ENCODE peak calls at places on chromosomes 4 and X, in six cellular contexts. One of them, this sample, is unnamed.

GRCh38 chr4:55793479-55793878 is 26.1 kb upstream of the EXOC1L start:
- DNase-seq in kidney glomerular epithelial cell: no peak
- DNase-seq in EH: no peak
- DNase-seq in epithelial cell of esophagus: no peak
- DNase-seq in T-helper 9 cell: no peak
- DNase-seq in T-helper 1 cell: no peak
- DNase-seq in this sample: no peak

GRCh38 chrX:9489234-9489633 is 24.4 kb downstream of the TBL1X start:
- DNase-seq in kidney glomerular epithelial cell: no peak
- DNase-seq in EH: no peak
- DNase-seq in epithelial cell of esophagus: no peak
- DNase-seq in T-helper 9 cell: no peak
- DNase-seq in T-helper 1 cell: no peak
- DNase-seq in this sample: no peak

GRCh38 chr4:10667651-10668341 is 16.8 kb downstream of the CLNK start:
- DNase-seq in kidney glomerular epithelial cell: no peak
- DNase-seq in EH: no peak
- DNase-seq in epithelial cell of esophagus: peak; percentile 39
- DNase-seq in T-helper 9 cell: no peak
- DNase-seq in T-helper 1 cell: no peak
- DNase-seq in this sample: no peak

GRCh38 chrX:3963980-3964379 is 250.5 kb upstream of the PRKX start:
- DNase-seq in kidney glomerular epithelial cell: no peak
- DNase-seq in EH: no peak
- DNase-seq in epithelial cell of esophagus: no peak
- DNase-seq in T-helper 9 cell: no peak
- DNase-seq in T-helper 1 cell: no peak
- DNase-seq in this sample: no peak

GRCh38 chrX:7107968-7108480 is 39.5 kb upstream of the STS start:
- DNase-seq in kidney glomerular epithelial cell: no peak
- DNase-seq in EH: no peak
- DNase-seq in epithelial cell of esophagus: no peak
- DNase-seq in T-helper 9 cell: no peak
- DNase-seq in T-helper 1 cell: no peak
- DNase-seq in this sample: no peak

GRCh38 chr4:106541253-106541652 is 172.7 kb upstream of the GIMD1 start:
- DNase-seq in kidney glomerular epithelial cell: peak; percentile 63
- DNase-seq in EH: peak; percentile 74
- DNase-seq in epithelial cell of esophagus: peak; percentile 51
- DNase-seq in T-helper 9 cell: no peak
- DNase-seq in T-helper 1 cell: no peak
- DNase-seq in this sample: no peak

GRCh38 chr4:8148159-8148558 is 10.5 kb downstream of the ABLIM2 start:
- DNase-seq in kidney glomerular epithelial cell: no peak
- DNase-seq in EH: no peak
- DNase-seq in epithelial cell of esophagus: no peak
- DNase-seq in T-helper 9 cell: no peak
- DNase-seq in T-helper 1 cell: no peak
- DNase-seq in this sample: no peak

GRCh38 chrX:103362504-103362903 is 6.2 kb downstream of the TCEAL9 start:
- DNase-seq in kidney glomerular epithelial cell: no peak
- DNase-seq in EH: peak; percentile 72
- DNase-seq in epithelial cell of esophagus: peak; percentile 20
- DNase-seq in T-helper 9 cell: no peak
- DNase-seq in T-helper 1 cell: no peak
- DNase-seq in this sample: no peak

GRCh38 chr4:73573794-73574528 is 46.3 kb downstream of the RASSF6 start:
- DNase-seq in kidney glomerular epithelial cell: peak; percentile 46
- DNase-seq in EH: peak; percentile 64
- DNase-seq in epithelial cell of esophagus: peak; percentile 83
- DNase-seq in T-helper 9 cell: no peak
- DNase-seq in T-helper 1 cell: no peak
- DNase-seq in this sample: no peak

GRCh38 chr4:77158487-77158861 is 1.5 kb downstream of the CCNG2 start:
- DNase-seq in kidney glomerular epithelial cell: no peak
- DNase-seq in EH: peak; percentile 50
- DNase-seq in epithelial cell of esophagus: peak; percentile 29
- DNase-seq in T-helper 9 cell: no peak
- DNase-seq in T-helper 1 cell: no peak
- DNase-seq in this sample: no peak

GRCh38 chr4:152956650-152957436 is 20.7 kb downstream of the FHDC1 start:
- DNase-seq in kidney glomerular epithelial cell: peak; percentile 78
- DNase-seq in EH: peak; percentile 82
- DNase-seq in epithelial cell of esophagus: peak; percentile 22
- DNase-seq in T-helper 9 cell: no peak
- DNase-seq in T-helper 1 cell: no peak
- DNase-seq in this sample: no peak

GRCh38 chr4:76780781-76781697 is 116.9 kb downstream of the SOWAHB start:
- DNase-seq in kidney glomerular epithelial cell: no peak
- DNase-seq in EH: peak; percentile 56
- DNase-seq in epithelial cell of esophagus: no peak
- DNase-seq in T-helper 9 cell: no peak
- DNase-seq in T-helper 1 cell: no peak
- DNase-seq in this sample: no peak

GRCh38 chr4:144646523-144647094 is 653 bp downstream of the HHIP start:
- DNase-seq in kidney glomerular epithelial cell: no peak
- DNase-seq in EH: peak; percentile 22
- DNase-seq in epithelial cell of esophagus: no peak
- DNase-seq in T-helper 9 cell: no peak
- DNase-seq in T-helper 1 cell: no peak
- DNase-seq in this sample: no peak

GRCh38 chr4:113760094-113760851 is 1.3 kb downstream of the CAMK2D start:
- DNase-seq in kidney glomerular epithelial cell: peak; percentile 53
- DNase-seq in EH: peak; percentile 68
- DNase-seq in epithelial cell of esophagus: peak; percentile 56
- DNase-seq in T-helper 9 cell: peak; percentile 20
- DNase-seq in T-helper 1 cell: no peak
- DNase-seq in this sample: peak; percentile 17

GRCh38 chr4:26787461-26788340 is 72.9 kb upstream of the STIM2 start:
- DNase-seq in kidney glomerular epithelial cell: peak; percentile 35
- DNase-seq in EH: peak; percentile 37
- DNase-seq in epithelial cell of esophagus: peak; percentile 92
- DNase-seq in T-helper 9 cell: peak; percentile 12
- DNase-seq in T-helper 1 cell: no peak
- DNase-seq in this sample: no peak

GRCh38 chrX:136310411-136310810 is 9.6 kb downstream of the ADGRG4 start:
- DNase-seq in kidney glomerular epithelial cell: no peak
- DNase-seq in EH: peak; percentile 66
- DNase-seq in epithelial cell of esophagus: peak; percentile 49
- DNase-seq in T-helper 9 cell: no peak
- DNase-seq in T-helper 1 cell: no peak
- DNase-seq in this sample: no peak

GRCh38 chrX:27976284-27976683 is 5.0 kb downstream of the DCAF8L1 start:
- DNase-seq in kidney glomerular epithelial cell: no peak
- DNase-seq in EH: no peak
- DNase-seq in epithelial cell of esophagus: no peak
- DNase-seq in T-helper 9 cell: no peak
- DNase-seq in T-helper 1 cell: no peak
- DNase-seq in this sample: no peak

GRCh38 chrX:50973199-50973598 is 62.7 kb downstream of the BMP15 start:
- DNase-seq in kidney glomerular epithelial cell: no peak
- DNase-seq in EH: no peak
- DNase-seq in epithelial cell of esophagus: no peak
- DNase-seq in T-helper 9 cell: no peak
- DNase-seq in T-helper 1 cell: no peak
- DNase-seq in this sample: no peak

GRCh38 chrX:32041181-32041580 is 969.3 kb upstream of the FTHL17 start:
- DNase-seq in kidney glomerular epithelial cell: no peak
- DNase-seq in EH: no peak
- DNase-seq in epithelial cell of esophagus: no peak
- DNase-seq in T-helper 9 cell: no peak
- DNase-seq in T-helper 1 cell: no peak
- DNase-seq in this sample: no peak

GRCh38 chrX:15674514-15674898 is 9.9 kb upstream of the CLTRN start:
- DNase-seq in kidney glomerular epithelial cell: peak; percentile 77
- DNase-seq in EH: peak; percentile 94
- DNase-seq in epithelial cell of esophagus: peak; percentile 90
- DNase-seq in T-helper 9 cell: peak; percentile 79
- DNase-seq in T-helper 1 cell: peak; percentile 74
- DNase-seq in this sample: peak; percentile 65

GRCh38 chr4:122617597-122618593 is 3.0 kb downstream of the IL21 start:
- DNase-seq in kidney glomerular epithelial cell: no peak
- DNase-seq in EH: peak; percentile 6
- DNase-seq in epithelial cell of esophagus: no peak
- DNase-seq in T-helper 9 cell: no peak
- DNase-seq in T-helper 1 cell: no peak
- DNase-seq in this sample: no peak

GRCh38 chr4:53916431-53916889 is 147.9 kb downstream of the CHIC2 start:
- DNase-seq in kidney glomerular epithelial cell: no peak
- DNase-seq in EH: peak; percentile 72
- DNase-seq in epithelial cell of esophagus: peak; percentile 94
- DNase-seq in T-helper 9 cell: no peak
- DNase-seq in T-helper 1 cell: no peak
- DNase-seq in this sample: no peak

GRCh38 chr4:166065324-166065723 is 192.3 kb downstream of the TLL1 start:
- DNase-seq in kidney glomerular epithelial cell: no peak
- DNase-seq in EH: no peak
- DNase-seq in epithelial cell of esophagus: peak; percentile 69
- DNase-seq in T-helper 9 cell: no peak
- DNase-seq in T-helper 1 cell: no peak
- DNase-seq in this sample: no peak

GRCh38 chr4:16579866-16580265 is 318.6 kb downstream of the LDB2 start:
- DNase-seq in kidney glomerular epithelial cell: peak; percentile 28
- DNase-seq in EH: peak; percentile 77
- DNase-seq in epithelial cell of esophagus: no peak
- DNase-seq in T-helper 9 cell: no peak
- DNase-seq in T-helper 1 cell: no peak
- DNase-seq in this sample: no peak

GRCh38 chrX:39477438-39478120 is 620.2 kb downstream of the BCOR start:
- DNase-seq in kidney glomerular epithelial cell: no peak
- DNase-seq in EH: no peak
- DNase-seq in epithelial cell of esophagus: peak; percentile 14
- DNase-seq in T-helper 9 cell: no peak
- DNase-seq in T-helper 1 cell: no peak
- DNase-seq in this sample: no peak

GRCh38 chr4:119729815-119730643 is 101.4 kb upstream of the PDE5A start:
- DNase-seq in kidney glomerular epithelial cell: peak; percentile 52
- DNase-seq in EH: peak; percentile 96
- DNase-seq in epithelial cell of esophagus: peak; percentile 88
- DNase-seq in T-helper 9 cell: no peak
- DNase-seq in T-helper 1 cell: no peak
- DNase-seq in this sample: no peak

GRCh38 chr4:5371415-5372190 is 320.3 kb downstream of the STK32B start:
- DNase-seq in kidney glomerular epithelial cell: peak; percentile 60
- DNase-seq in EH: peak; percentile 97
- DNase-seq in epithelial cell of esophagus: no peak
- DNase-seq in T-helper 9 cell: no peak
- DNase-seq in T-helper 1 cell: no peak
- DNase-seq in this sample: no peak

GRCh38 chrX:45515262-45516215 is 314.9 kb upstream of the DIPK2B start:
- DNase-seq in kidney glomerular epithelial cell: peak; percentile 72
- DNase-seq in EH: peak; percentile 91
- DNase-seq in epithelial cell of esophagus: peak; percentile 95
- DNase-seq in T-helper 9 cell: peak; percentile 8
- DNase-seq in T-helper 1 cell: peak; percentile 19
- DNase-seq in this sample: no peak

GRCh38 chrX:120144178-120144844 is 14.1 kb upstream of the RHOXF2 start:
- DNase-seq in kidney glomerular epithelial cell: no peak
- DNase-seq in EH: no peak
- DNase-seq in epithelial cell of esophagus: no peak
- DNase-seq in T-helper 9 cell: no peak
- DNase-seq in T-helper 1 cell: no peak
- DNase-seq in this sample: peak; percentile 37

GRCh38 chr4:161359491-161359890 is 804.3 kb downstream of the FSTL5 start:
- DNase-seq in kidney glomerular epithelial cell: no peak
- DNase-seq in EH: no peak
- DNase-seq in epithelial cell of esophagus: peak; percentile 17
- DNase-seq in T-helper 9 cell: no peak
- DNase-seq in T-helper 1 cell: no peak
- DNase-seq in this sample: no peak

GRCh38 chr4:94653095-94653649 is 104.6 kb upstream of the BMPR1B start:
- DNase-seq in kidney glomerular epithelial cell: no peak
- DNase-seq in EH: no peak
- DNase-seq in epithelial cell of esophagus: no peak
- DNase-seq in T-helper 9 cell: no peak
- DNase-seq in T-helper 1 cell: no peak
- DNase-seq in this sample: no peak

GRCh38 chr4:23484689-23485088 is 405.2 kb downstream of the PPARGC1A start:
- DNase-seq in kidney glomerular epithelial cell: no peak
- DNase-seq in EH: no peak
- DNase-seq in epithelial cell of esophagus: peak; percentile 0
- DNase-seq in T-helper 9 cell: no peak
- DNase-seq in T-helper 1 cell: no peak
- DNase-seq in this sample: no peak